ENCODE peak calls at places on chromosome 18, in ten cellular contexts. Y, B, T, S, I, D, Z, G, H and L are unnamed samples.

GRCh38 chr18:28174181-28174906 is 2.6 kb downstream of the CDH2 start:
- DNase-seq in Y (no peak), B (no peak), T (no peak), S (no peak), I (no peak), D (no peak), Z (no peak), G (no peak), H (no peak), L (no peak)

GRCh38 chr18:8704361-8705279 is 736 bp upstream of the MTCL1 start:
- DNase-seq in Y (peak), B (peak), T (peak), S (peak), I (peak), D (peak), Z (peak), G (peak), H (peak), L (peak)

GRCh38 chr18:74251297-74252031 is 40.3 kb downstream of the CYB5A start:
- DNase-seq in Y (no peak), B (peak), T (no peak), S (no peak), I (peak), D (no peak), Z (no peak), G (peak), H (peak), L (no peak)

GRCh38 chr18:63002305-63002704 is 287.0 kb downstream of the PHLPP1 start:
- DNase-seq in Y (no peak), B (no peak), T (no peak), S (no peak), I (no peak), D (no peak), Z (no peak), G (no peak), H (no peak), L (no peak)

GRCh38 chr18:39870586-39870985 is 2084.4 kb upstream of the PIK3C3 start:
- DNase-seq in Y (no peak), B (no peak), T (no peak), S (no peak), I (no peak), D (no peak), Z (no peak), G (no peak), H (no peak), L (no peak)

GRCh38 chr18:4455113-4455811 is at the start of gene DLGAP1:
- DNase-seq in Y (peak), B (peak), T (peak), S (peak), I (no peak), D (no peak), Z (no peak), G (peak), H (no peak), L (peak)

GRCh38 chr18:50924372-50924771 is 43.5 kb upstream of the ELAC1 start:
- DNase-seq in Y (no peak), B (peak), T (no peak), S (no peak), I (peak), D (no peak), Z (no peak), G (no peak), H (no peak), L (no peak)

GRCh38 chr18:78477840-78478239 is 501.8 kb upstream of the SALL3 start:
- DNase-seq in Y (no peak), B (no peak), T (no peak), S (no peak), I (no peak), D (no peak), Z (no peak), G (no peak), H (no peak), L (no peak)

GRCh38 chr18:11857177-11857887 is 6.1 kb downstream of the CHMP1B start:
- DNase-seq in Y (peak), B (peak), T (peak), S (no peak), I (peak), D (peak), Z (peak), G (peak), H (peak), L (no peak)

GRCh38 chr18:67733094-67733493 is 216.6 kb upstream of the DSEL start:
- DNase-seq in Y (no peak), B (peak), T (no peak), S (no peak), I (peak), D (no peak), Z (no peak), G (no peak), H (peak), L (no peak)

GRCh38 chr18:59813942-59814341 is 85.9 kb upstream of the PMAIP1 start:
- DNase-seq in Y (no peak), B (no peak), T (no peak), S (no peak), I (peak), D (no peak), Z (no peak), G (no peak), H (no peak), L (no peak)

GRCh38 chr18:41849632-41850031 is 105.4 kb upstream of the PIK3C3 start:
- DNase-seq in Y (no peak), B (no peak), T (no peak), S (no peak), I (no peak), D (no peak), Z (no peak), G (no peak), H (no peak), L (no peak)

GRCh38 chr18:56726906-56727305 is 75.7 kb downstream of the WDR7 start:
- DNase-seq in Y (no peak), B (no peak), T (no peak), S (no peak), I (no peak), D (no peak), Z (no peak), G (no peak), H (no peak), L (no peak)

GRCh38 chr18:33818145-33818544 is 240.1 kb downstream of the ASXL3 start:
- DNase-seq in Y (no peak), B (no peak), T (no peak), S (no peak), I (no peak), D (no peak), Z (no peak), G (no peak), H (no peak), L (no peak)

GRCh38 chr18:26549103-26549485 is 741 bp upstream of the KCTD1 start:
- DNase-seq in Y (no peak), B (peak), T (peak), S (peak), I (peak), D (no peak), Z (peak), G (peak), H (peak), L (peak)

GRCh38 chr18:36392163-36392887 is 94.8 kb downstream of the FHOD3 start:
- DNase-seq in Y (no peak), B (peak), T (no peak), S (no peak), I (peak), D (no peak), Z (no peak), G (no peak), H (no peak), L (no peak)

GRCh38 chr18:36672437-36673344 is 156.1 kb downstream of the TPGS2 start:
- DNase-seq in Y (no peak), B (peak), T (no peak), S (peak), I (peak), D (no peak), Z (no peak), G (no peak), H (peak), L (no peak)

GRCh38 chr18:5238371-5238758 is 41.3 kb upstream of the AKAIN1 start:
- DNase-seq in Y (peak), B (peak), T (no peak), S (peak), I (peak), D (no peak), Z (peak), G (no peak), H (peak), L (peak)

GRCh38 chr18:73461780-73462059 is 593.9 kb upstream of the NETO1 start:
- DNase-seq in Y (no peak), B (peak), T (no peak), S (no peak), I (peak), D (no peak), Z (no peak), G (no peak), H (no peak), L (no peak)

GRCh38 chr18:3466051-3466450 is 16.1 kb downstream of the TGIF1 start:
- DNase-seq in Y (no peak), B (peak), T (no peak), S (no peak), I (peak), D (no peak), Z (no peak), G (peak), H (peak), L (no peak)

GRCh38 chr18:22342625-22343024 is 75.1 kb downstream of the CTAGE1 start:
- DNase-seq in Y (no peak), B (peak), T (no peak), S (no peak), I (peak), D (no peak), Z (no peak), G (no peak), H (peak), L (no peak)

GRCh38 chr18:4093676-4094075 is 361.4 kb downstream of the DLGAP1 start:
- DNase-seq in Y (no peak), B (no peak), T (no peak), S (no peak), I (no peak), D (no peak), Z (no peak), G (no peak), H (no peak), L (no peak)

GRCh38 chr18:32803571-32803970 is 30.7 kb upstream of the KLHL14 start:
- DNase-seq in Y (no peak), B (no peak), T (peak), S (no peak), I (no peak), D (no peak), Z (no peak), G (no peak), H (no peak), L (no peak)

GRCh38 chr18:10406172-10406663 is 48.2 kb upstream of the APCDD1 start:
- DNase-seq in Y (peak), B (no peak), T (no peak), S (no peak), I (no peak), D (no peak), Z (no peak), G (peak), H (no peak), L (peak)

GRCh38 chr18:31077883-31078282 is 24.3 kb downstream of the DSC2 start:
- DNase-seq in Y (no peak), B (no peak), T (no peak), S (no peak), I (no peak), D (no peak), Z (no peak), G (no peak), H (no peak), L (no peak)

GRCh38 chr18:49625021-49625691 is 63.3 kb downstream of the LIPG start:
- DNase-seq in Y (no peak), B (peak), T (no peak), S (no peak), I (peak), D (no peak), Z (peak), G (no peak), H (peak), L (no peak)

GRCh38 chr18:24271381-24272331 is 126.0 kb downstream of the OSBPL1A start:
- DNase-seq in Y (peak), B (peak), T (peak), S (peak), I (peak), D (peak), Z (peak), G (peak), H (peak), L (peak)

GRCh38 chr18:33355263-33355662 is 85.3 kb downstream of the CCDC178 start:
- DNase-seq in Y (no peak), B (no peak), T (no peak), S (no peak), I (no peak), D (no peak), Z (no peak), G (no peak), H (no peak), L (no peak)

GRCh38 chr18:36568487-36568886 is 260.3 kb downstream of the TPGS2 start:
- DNase-seq in Y (no peak), B (no peak), T (no peak), S (no peak), I (no peak), D (no peak), Z (no peak), G (no peak), H (no peak), L (no peak)

GRCh38 chr18:8816233-8816632 is 110.9 kb downstream of the MTCL1 start:
- DNase-seq in Y (no peak), B (no peak), T (no peak), S (no peak), I (no peak), D (no peak), Z (no peak), G (peak), H (no peak), L (no peak)

GRCh38 chr18:75250471-75250821 is 39.8 kb downstream of the TSHZ1 start:
- DNase-seq in Y (no peak), B (no peak), T (no peak), S (no peak), I (no peak), D (no peak), Z (no peak), G (no peak), H (no peak), L (peak)

GRCh38 chr18:44884446-44884845 is 203.8 kb downstream of the SETBP1 start:
- DNase-seq in Y (no peak), B (peak), T (no peak), S (no peak), I (no peak), D (no peak), Z (no peak), G (no peak), H (no peak), L (no peak)

GRCh38 chr18:63439334-63439733 is 17.1 kb upstream of the VPS4B start:
- DNase-seq in Y (peak), B (peak), T (peak), S (peak), I (peak), D (peak), Z (peak), G (peak), H (peak), L (no peak)

GRCh38 chr18:11669271-11669947 is 19.7 kb upstream of the GNAL start:
- DNase-seq in Y (peak), B (no peak), T (no peak), S (no peak), I (no peak), D (no peak), Z (no peak), G (no peak), H (no peak), L (no peak)

GRCh38 chr18:79828258-79828657 is 30.5 kb downstream of the KCNG2 start:
- DNase-seq in Y (no peak), B (no peak), T (no peak), S (no peak), I (no peak), D (no peak), Z (no peak), G (no peak), H (no peak), L (no peak)

GRCh38 chr18:76518543-76519155 is 23.6 kb upstream of the ZNF516 start:
- DNase-seq in Y (peak), B (peak), T (no peak), S (no peak), I (peak), D (no peak), Z (no peak), G (peak), H (peak), L (peak)

GRCh38 chr18:46750626-46751025 is 6.2 kb downstream of the ST8SIA5 start:
- DNase-seq in Y (no peak), B (no peak), T (no peak), S (no peak), I (no peak), D (no peak), Z (no peak), G (no peak), H (no peak), L (no peak)

GRCh38 chr18:11407900-11408299 is 201.5 kb upstream of the SLC35G4 start:
- DNase-seq in Y (no peak), B (peak), T (no peak), S (no peak), I (peak), D (no peak), Z (no peak), G (no peak), H (peak), L (no peak)

GRCh38 chr18:58234359-58234741 is 190.3 kb downstream of the NEDD4L start:
- DNase-seq in Y (no peak), B (no peak), T (no peak), S (no peak), I (no peak), D (no peak), Z (no peak), G (no peak), H (no peak), L (no peak)

GRCh38 chr18:58229162-58229561 is 185.1 kb downstream of the NEDD4L start:
- DNase-seq in Y (no peak), B (no peak), T (no peak), S (no peak), I (no peak), D (no peak), Z (no peak), G (no peak), H (no peak), L (no peak)

GRCh38 chr18:58230438-58231179 is 186.6 kb downstream of the NEDD4L start:
- DNase-seq in Y (no peak), B (peak), T (no peak), S (no peak), I (peak), D (peak), Z (peak), G (peak), H (peak), L (no peak)

GRCh38 chr18:58232674-58233073 is 188.6 kb downstream of the NEDD4L start:
- DNase-seq in Y (no peak), B (no peak), T (no peak), S (no peak), I (no peak), D (no peak), Z (no peak), G (no peak), H (no peak), L (no peak)

GRCh38 chr18:58231930-58232329 is 187.9 kb downstream of the NEDD4L start:
- DNase-seq in Y (no peak), B (peak), T (no peak), S (no peak), I (no peak), D (no peak), Z (peak), G (peak), H (no peak), L (no peak)
- H3K27ac ChIP-seq in Y (no peak), B (no peak), T (no peak), S (no peak), I (no peak), D (peak), Z (no peak), G (no peak), H (no peak), L (peak)

DNA sequence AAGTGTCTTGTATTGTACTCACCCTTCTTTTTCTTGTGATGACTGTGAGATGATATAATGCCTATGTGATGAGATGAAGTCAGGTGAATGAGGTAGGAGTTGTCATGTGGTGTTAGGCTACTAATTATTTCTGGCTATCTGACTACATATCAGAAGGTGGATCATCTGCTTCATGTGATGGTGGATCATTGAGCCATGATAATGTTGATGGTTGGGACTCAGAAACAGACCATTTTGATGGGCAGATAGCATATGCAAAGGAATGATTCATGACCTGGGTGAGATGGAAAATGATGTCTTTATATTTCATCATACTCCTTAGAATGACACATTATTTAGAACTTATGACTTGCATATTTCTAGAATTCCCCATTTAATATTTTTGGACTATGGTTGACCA is 19.5 kb downstream of the ANKRD30B start:
- DNase-seq in Y (no peak), B (no peak), T (no peak), S (no peak), I (no peak), D (no peak), Z (no peak), G (no peak), H (no peak), L (no peak)
- H3K9ac ChIP-seq in Y (no peak), B (no peak), T (no peak), S (no peak), I (no peak), D (no peak), Z (no peak), G (no peak), H (no peak), L (no peak)

GRCh38 chr18:13578400-13578799 is 148.0 kb downstream of the FAM210A start:
- DNase-seq in Y (no peak), B (no peak), T (no peak), S (no peak), I (no peak), D (no peak), Z (no peak), G (no peak), H (no peak), L (no peak)
- H3K27ac ChIP-seq in Y (no peak), B (no peak), T (no peak), S (no peak), I (no peak), D (no peak), Z (no peak), G (no peak), H (no peak), L (no peak)

GRCh38 chr18:70319185-70319584 is 30.3 kb downstream of the SOCS6 start:
- DNase-seq in Y (no peak), B (no peak), T (no peak), S (no peak), I (no peak), D (no peak), Z (no peak), G (no peak), H (no peak), L (no peak)

GRCh38 chr18:70308555-70309294 is 19.9 kb downstream of the SOCS6 start:
- DNase-seq in Y (no peak), B (no peak), T (no peak), S (no peak), I (no peak), D (no peak), Z (no peak), G (no peak), H (no peak), L (no peak)

GRCh38 chr18:70313640-70314039 is 24.8 kb downstream of the SOCS6 start:
- DNase-seq in Y (no peak), B (no peak), T (no peak), S (no peak), I (no peak), D (no peak), Z (no peak), G (no peak), H (no peak), L (no peak)

GRCh38 chr18:70310560-70311320 is 21.9 kb downstream of the SOCS6 start:
- DNase-seq in Y (no peak), B (no peak), T (no peak), S (no peak), I (no peak), D (no peak), Z (no peak), G (no peak), H (no peak), L (no peak)

DNA sequence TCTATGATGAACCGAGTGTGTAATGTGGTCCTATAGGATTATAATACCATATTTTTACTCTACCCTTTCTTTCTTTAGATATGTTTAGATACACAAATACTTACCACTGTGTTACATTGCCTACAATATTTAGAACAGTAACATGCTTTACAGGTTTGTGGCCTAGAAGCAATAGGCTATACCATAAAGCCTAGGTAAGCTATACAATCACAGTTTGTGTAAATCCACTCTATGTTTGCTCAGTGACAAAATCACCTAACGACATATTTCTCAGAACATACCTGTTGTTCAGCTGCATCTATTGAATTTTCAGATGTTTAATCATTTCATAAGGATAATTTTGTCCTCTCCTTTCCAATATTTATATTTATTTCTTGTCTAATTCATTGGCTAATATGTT is 25.5 kb downstream of the SOCS6 start:
- DNase-seq in Y (no peak), B (no peak), T (no peak), S (no peak), I (no peak), D (no peak), Z (no peak), G (no peak), H (no peak), L (no peak)
- H3K9ac ChIP-seq in Y (no peak), B (no peak), T (no peak), S (no peak), I (no peak), D (no peak), Z (no peak), G (no peak), H (no peak), L (no peak)

GRCh38 chr18:48580782-48581181 is 42.0 kb downstream of the CTIF start:
- DNase-seq in Y (peak), B (peak), T (no peak), S (no peak), I (no peak), D (no peak), Z (peak), G (peak), H (no peak), L (peak)
- H3K27ac ChIP-seq in Y (no peak), B (peak), T (no peak), S (no peak), I (no peak), D (no peak), Z (no peak), G (no peak), H (no peak), L (no peak)